ENCODE peak calls at places on chromosome 13, in six cellular contexts. One of them, this sample, is unnamed.

GRCh38 chr13:111922086-111922485 is 144.9 kb upstream of the SOX1 start:
- DNase-seq in GM20000: no peak
- DNase-seq in CD8-positive, alpha-beta T cell: no peak
- DNase-seq in body of pancreas: no peak
- DNase-seq in HL-60: no peak
- DNase-seq in fibroblast of pulmonary artery: no peak
- DNase-seq in this sample: no peak

GRCh38 chr13:70703755-70704154 is 595.5 kb upstream of the KLHL1 start:
- DNase-seq in CD8-positive, alpha-beta T cell: no peak
- DNase-seq in body of pancreas: no peak
- DNase-seq in fibroblast of pulmonary artery: peak
- DNase-seq in GM20000: no peak
- DNase-seq in HL-60: no peak
- DNase-seq in this sample: no peak

GRCh38 chr13:48653074-48654054 is at the start of gene CYSLTR2:
- DNase-seq in HL-60: peak
- DNase-seq in fibroblast of pulmonary artery: peak
- DNase-seq in CD8-positive, alpha-beta T cell: no peak
- DNase-seq in body of pancreas: no peak
- DNase-seq in GM20000: no peak
- DNase-seq in this sample: no peak

GRCh38 chr13:93262729-93263128 is 36.1 kb downstream of the GPC6 start:
- DNase-seq in fibroblast of pulmonary artery: peak
- DNase-seq in CD8-positive, alpha-beta T cell: no peak
- DNase-seq in GM20000: no peak
- DNase-seq in body of pancreas: no peak
- DNase-seq in HL-60: no peak
- DNase-seq in this sample: no peak

GRCh38 chr13:66933994-66934393 is 296.1 kb downstream of the PCDH9 start:
- DNase-seq in CD8-positive, alpha-beta T cell: no peak
- DNase-seq in fibroblast of pulmonary artery: peak
- DNase-seq in body of pancreas: no peak
- DNase-seq in GM20000: no peak
- DNase-seq in HL-60: no peak
- DNase-seq in this sample: no peak

GRCh38 chr13:71820699-71821098 is 46.3 kb downstream of the DACH1 start:
- DNase-seq in fibroblast of pulmonary artery: peak
- DNase-seq in body of pancreas: no peak
- DNase-seq in HL-60: no peak
- DNase-seq in CD8-positive, alpha-beta T cell: no peak
- DNase-seq in GM20000: no peak
- DNase-seq in this sample: no peak

GRCh38 chr13:34076319-34076718 is 258.4 kb downstream of the RFC3 start:
- DNase-seq in GM20000: no peak
- DNase-seq in HL-60: no peak
- DNase-seq in fibroblast of pulmonary artery: no peak
- DNase-seq in body of pancreas: no peak
- DNase-seq in CD8-positive, alpha-beta T cell: no peak
- DNase-seq in this sample: no peak

GRCh38 chr13:91693466-91693865 is 295.0 kb downstream of the GPC5 start:
- DNase-seq in fibroblast of pulmonary artery: no peak
- DNase-seq in GM20000: no peak
- DNase-seq in CD8-positive, alpha-beta T cell: no peak
- DNase-seq in HL-60: no peak
- DNase-seq in body of pancreas: no peak
- DNase-seq in this sample: no peak

GRCh38 chr13:113650731-113651148 is 7.3 kb downstream of the ATP4B start:
- DNase-seq in fibroblast of pulmonary artery: no peak
- DNase-seq in HL-60: no peak
- DNase-seq in CD8-positive, alpha-beta T cell: no peak
- DNase-seq in body of pancreas: no peak
- DNase-seq in GM20000: no peak
- DNase-seq in this sample: no peak

GRCh38 chr13:24670927-24671326 is 9.3 kb upstream of the ATP12A start:
- DNase-seq in body of pancreas: no peak
- DNase-seq in HL-60: peak
- DNase-seq in GM20000: no peak
- DNase-seq in fibroblast of pulmonary artery: peak
- DNase-seq in CD8-positive, alpha-beta T cell: no peak
- DNase-seq in this sample: no peak
- TF ChIP-seq CTCF in body of pancreas: no peak
- TF ChIP-seq CTCF in HL-60: peak
- TF ChIP-seq CTCF in GM20000: no peak
- TF ChIP-seq CTCF in fibroblast of pulmonary artery: peak
- TF ChIP-seq CTCF in CD8-positive, alpha-beta T cell: peak
- TF ChIP-seq CTCF in this sample: no peak

GRCh38 chr13:106998664-106999063 is 430.7 kb upstream of the ARGLU1 start:
- DNase-seq in CD8-positive, alpha-beta T cell: no peak
- DNase-seq in fibroblast of pulmonary artery: no peak
- DNase-seq in body of pancreas: no peak
- DNase-seq in HL-60: no peak
- DNase-seq in GM20000: no peak
- DNase-seq in this sample: no peak
- TF ChIP-seq CTCF in CD8-positive, alpha-beta T cell: no peak
- TF ChIP-seq CTCF in fibroblast of pulmonary artery: no peak
- TF ChIP-seq CTCF in body of pancreas: no peak
- TF ChIP-seq CTCF in HL-60: no peak
- TF ChIP-seq CTCF in GM20000: no peak
- TF ChIP-seq CTCF in this sample: no peak

DNA sequence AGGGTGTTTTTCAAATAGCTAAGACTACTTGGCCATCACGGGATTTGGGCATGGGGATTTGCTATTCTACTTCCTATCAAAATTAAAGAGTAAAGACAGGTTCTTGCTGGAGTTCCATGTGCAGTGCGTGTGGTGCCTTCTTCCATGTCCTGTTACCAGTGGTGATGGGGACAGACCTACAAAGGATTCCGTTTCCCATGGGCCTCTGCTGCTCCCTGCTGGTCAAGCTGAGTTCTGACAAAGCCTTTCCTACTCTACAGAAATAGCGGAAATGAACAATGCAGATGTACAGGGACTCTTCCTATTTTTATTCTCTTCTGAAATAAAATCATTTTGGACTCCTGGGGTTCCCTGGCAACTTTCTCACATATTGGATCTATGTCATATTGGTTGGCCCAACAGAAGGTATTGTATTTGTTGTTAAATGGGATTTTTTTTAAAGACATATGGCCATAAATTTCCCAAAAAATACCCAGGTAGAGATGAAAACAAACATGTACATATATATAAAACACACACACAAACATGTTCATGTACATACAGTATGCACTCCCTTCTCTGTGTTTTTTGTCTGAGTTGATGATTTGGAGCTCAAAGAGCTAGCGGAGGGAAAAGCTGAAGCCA is 90.5 kb upstream of the SLC15A1 start:
- DNase-seq in CD8-positive, alpha-beta T cell: peak
- DNase-seq in fibroblast of pulmonary artery: peak
- DNase-seq in HL-60: peak
- DNase-seq in GM20000: peak
- DNase-seq in body of pancreas: peak
- DNase-seq in this sample: peak
- TF ChIP-seq CTCF in CD8-positive, alpha-beta T cell: peak
- TF ChIP-seq CTCF in fibroblast of pulmonary artery: peak
- TF ChIP-seq CTCF in HL-60: peak
- TF ChIP-seq CTCF in GM20000: peak
- TF ChIP-seq CTCF in body of pancreas: peak
- TF ChIP-seq CTCF in this sample: peak

GRCh38 chr13:89363144-89363543 is 1692.0 kb downstream of the SLITRK5 start:
- DNase-seq in fibroblast of pulmonary artery: no peak
- DNase-seq in GM20000: no peak
- DNase-seq in body of pancreas: no peak
- DNase-seq in HL-60: no peak
- DNase-seq in CD8-positive, alpha-beta T cell: no peak
- DNase-seq in this sample: no peak

GRCh38 chr13:89361909-89362308 is 1690.7 kb downstream of the SLITRK5 start:
- DNase-seq in HL-60: no peak
- DNase-seq in GM20000: no peak
- DNase-seq in fibroblast of pulmonary artery: peak
- DNase-seq in CD8-positive, alpha-beta T cell: no peak
- DNase-seq in body of pancreas: no peak
- DNase-seq in this sample: no peak
- TF ChIP-seq CTCF in HL-60: no peak
- TF ChIP-seq CTCF in GM20000: no peak
- TF ChIP-seq CTCF in fibroblast of pulmonary artery: peak
- TF ChIP-seq CTCF in CD8-positive, alpha-beta T cell: no peak
- TF ChIP-seq CTCF in body of pancreas: no peak
- TF ChIP-seq CTCF in this sample: no peak

This sample was measured in GM10248.